ENCODE peak calls at places on chromosomes 3 and 15, in seven cellular contexts. J is NCI-H2171 treated with DMSO at 0.1 percent for 48 hours, R is cerebellar cortex, A is AG04449, S is uterus, B is iris pigment epithelial cell, C is NCI-H774. X is an unnamed sample.

GRCh38 chr15:44246521-44247268 is 41.8 kb upstream of the GOLM2 start:
- DNase-seq in R (no peak), B (no peak), A (no peak), C (no peak), S (no peak), J (no peak), X (no peak)

GRCh38 chr15:100777821-100778220 is 101.8 kb upstream of the ALDH1A3 start:
- DNase-seq in R (no peak), A (peak; percentile 28), S (no peak), C (no peak), J (no peak), B (no peak), X (no peak)

GRCh38 chr3:196322-197153 is at the start of gene CHL1:
- DNase-seq in A (no peak), R (no peak), C (peak; percentile 12), S (peak; percentile 15), J (no peak), B (no peak), X (peak; percentile 17)

GRCh38 chr3:43038010-43038409 is 58.9 kb downstream of the GASK1A start:
- DNase-seq in J (no peak), B (no peak), S (no peak), R (no peak), C (no peak), A (no peak), X (no peak)

GRCh38 chr3:31066999-31067398 is 172.5 kb upstream of the GADL1 start:
- DNase-seq in J (no peak), S (peak; percentile 36), B (peak; percentile 97), C (no peak), R (no peak), A (peak; percentile 79), X (no peak)

GRCh38 chr15:74523982-74524381 is 17.0 kb upstream of the ARID3B start:
- DNase-seq in S (no peak), B (no peak), A (no peak), R (no peak), J (no peak), C (no peak), X (no peak)

GRCh38 chr15:98842192-98842972 is 165.2 kb downstream of the PGPEP1L start:
- DNase-seq in R (no peak), C (no peak), B (no peak), J (no peak), S (no peak), A (no peak), X (no peak)

GRCh38 chr3:147702499-147702898 is 293.3 kb downstream of the ZIC1 start:
- DNase-seq in C (no peak), B (no peak), J (no peak), R (peak; percentile 91), A (no peak), S (no peak), X (no peak)

GRCh38 chr3:18580268-18580667 is 155.1 kb upstream of the SATB1 start:
- DNase-seq in C (no peak), J (peak; percentile 7), R (no peak), A (no peak), B (no peak), S (no peak), X (no peak)

GRCh38 chr3:100710355-100711198 is 1.3 kb downstream of the TFG start:
- DNase-seq in R (peak; percentile 44), J (peak; percentile 18), S (no peak), B (peak; percentile 89), A (peak; percentile 34), C (no peak), X (peak; percentile 64)

GRCh38 chr3:123620338-123620737 is 35.5 kb upstream of the HACD2 start:
- DNase-seq in R (no peak), C (no peak), B (no peak), J (no peak), A (peak; percentile 34), S (peak; percentile 54), X (no peak)

X was measured in GM10248.